ENCODE peak calls at places on chromosomes 7 and 10, in nine cellular contexts. One of them, this sample, is unnamed.

GRCh38 chr10:63173468-63174227 is 40.5 kb downstream of the NRBF2 start:
- DNase-seq in ovary: no peak
- DNase-seq in H9: no peak
- DNase-seq in thoracic aorta: no peak
- DNase-seq in lung: no peak
- DNase-seq in hepatocyte: no peak
- DNase-seq in MM.1S: peak; percentile 67
- DNase-seq in cardiac muscle cell: no peak
- DNase-seq in psoas muscle: no peak
- DNase-seq in this sample: no peak

GRCh38 chr10:96619803-96620773 is 33.3 kb upstream of the TM9SF3 start:
- DNase-seq in ovary: no peak
- DNase-seq in H9: no peak
- DNase-seq in thoracic aorta: no peak
- DNase-seq in lung: no peak
- DNase-seq in hepatocyte: no peak
- DNase-seq in MM.1S: no peak
- DNase-seq in cardiac muscle cell: peak; percentile 50
- DNase-seq in psoas muscle: no peak
- DNase-seq in this sample: no peak

GRCh38 chr7:20216637-20217036 is 547 bp downstream of the MACC1 start:
- DNase-seq in ovary: no peak
- DNase-seq in H9: no peak
- DNase-seq in thoracic aorta: no peak
- DNase-seq in lung: no peak
- DNase-seq in hepatocyte: no peak
- DNase-seq in MM.1S: no peak
- DNase-seq in cardiac muscle cell: no peak
- DNase-seq in psoas muscle: no peak
- DNase-seq in this sample: no peak

GRCh38 chr7:150781016-150781415 is 19.1 kb downstream of the TMEM176B start:
- DNase-seq in ovary: no peak
- DNase-seq in H9: no peak
- DNase-seq in thoracic aorta: no peak
- DNase-seq in lung: no peak
- DNase-seq in hepatocyte: no peak
- DNase-seq in MM.1S: no peak
- DNase-seq in cardiac muscle cell: peak; percentile 55
- DNase-seq in psoas muscle: no peak
- DNase-seq in this sample: no peak

GRCh38 chr7:39709768-39710291 is 86.5 kb downstream of the RALA start:
- DNase-seq in ovary: no peak
- DNase-seq in H9: no peak
- DNase-seq in thoracic aorta: no peak
- DNase-seq in lung: no peak
- DNase-seq in hepatocyte: peak; percentile 74
- DNase-seq in MM.1S: no peak
- DNase-seq in cardiac muscle cell: peak; percentile 95
- DNase-seq in psoas muscle: no peak
- DNase-seq in this sample: no peak

GRCh38 chr10:119290301-119291036 is 83.1 kb downstream of the GRK5 start:
- DNase-seq in ovary: no peak
- DNase-seq in H9: no peak
- DNase-seq in thoracic aorta: no peak
- DNase-seq in lung: no peak
- DNase-seq in hepatocyte: no peak
- DNase-seq in MM.1S: no peak
- DNase-seq in cardiac muscle cell: no peak
- DNase-seq in psoas muscle: no peak
- DNase-seq in this sample: no peak

GRCh38 chr7:28957064-28957821 is 887 bp downstream of the TRIL start:
- DNase-seq in ovary: peak; percentile 36
- DNase-seq in H9: peak; percentile 70
- DNase-seq in thoracic aorta: no peak
- DNase-seq in lung: peak; percentile 34
- DNase-seq in hepatocyte: peak; percentile 36
- DNase-seq in MM.1S: no peak
- DNase-seq in cardiac muscle cell: peak; percentile 50
- DNase-seq in psoas muscle: peak; percentile 64
- DNase-seq in this sample: no peak

GRCh38 chr10:88249450-88249849 is 333.7 kb downstream of the RNLS start:
- DNase-seq in ovary: no peak
- DNase-seq in H9: no peak
- DNase-seq in thoracic aorta: no peak
- DNase-seq in lung: no peak
- DNase-seq in hepatocyte: no peak
- DNase-seq in MM.1S: no peak
- DNase-seq in cardiac muscle cell: no peak
- DNase-seq in psoas muscle: no peak
- DNase-seq in this sample: no peak

GRCh38 chr7:50655490-50655889 is 90.3 kb upstream of the DDC start:
- DNase-seq in ovary: no peak
- DNase-seq in H9: no peak
- DNase-seq in thoracic aorta: no peak
- DNase-seq in lung: no peak
- DNase-seq in hepatocyte: no peak
- DNase-seq in MM.1S: no peak
- DNase-seq in cardiac muscle cell: no peak
- DNase-seq in psoas muscle: no peak
- DNase-seq in this sample: no peak

GRCh38 chr10:74292871-74293427 is 141.9 kb downstream of the ADK start:
- DNase-seq in ovary: no peak
- DNase-seq in H9: no peak
- DNase-seq in thoracic aorta: no peak
- DNase-seq in lung: no peak
- DNase-seq in hepatocyte: no peak
- DNase-seq in MM.1S: peak; percentile 31
- DNase-seq in cardiac muscle cell: peak; percentile 29
- DNase-seq in psoas muscle: no peak
- DNase-seq in this sample: no peak

GRCh38 chr10:52740913-52741675 is 31.5 kb downstream of the MBL2 start:
- DNase-seq in ovary: no peak
- DNase-seq in H9: peak; percentile 86
- DNase-seq in thoracic aorta: no peak
- DNase-seq in lung: no peak
- DNase-seq in hepatocyte: peak; percentile 55
- DNase-seq in MM.1S: peak; percentile 42
- DNase-seq in cardiac muscle cell: peak; percentile 62
- DNase-seq in psoas muscle: no peak
- DNase-seq in this sample: peak; percentile 32

GRCh38 chr7:93957767-93958166 is 36.2 kb downstream of the GNG11 start:
- DNase-seq in ovary: no peak
- DNase-seq in H9: no peak
- DNase-seq in thoracic aorta: no peak
- DNase-seq in lung: no peak
- DNase-seq in hepatocyte: no peak
- DNase-seq in MM.1S: peak; percentile 62
- DNase-seq in cardiac muscle cell: no peak
- DNase-seq in psoas muscle: no peak
- DNase-seq in this sample: no peak

GRCh38 chr10:33129181-33129928 is 171.3 kb upstream of the ITGB1 start:
- DNase-seq in ovary: no peak
- DNase-seq in H9: no peak
- DNase-seq in thoracic aorta: no peak
- DNase-seq in lung: no peak
- DNase-seq in hepatocyte: no peak
- DNase-seq in MM.1S: no peak
- DNase-seq in cardiac muscle cell: peak; percentile 94
- DNase-seq in psoas muscle: peak; percentile 61
- DNase-seq in this sample: peak; percentile 64

GRCh38 chr7:17299477-17299991 is 1.1 kb downstream of the AHR start:
- DNase-seq in ovary: no peak
- DNase-seq in H9: no peak
- DNase-seq in thoracic aorta: no peak
- DNase-seq in lung: no peak
- DNase-seq in hepatocyte: peak; percentile 15
- DNase-seq in MM.1S: peak; percentile 34
- DNase-seq in cardiac muscle cell: peak; percentile 55
- DNase-seq in psoas muscle: no peak
- DNase-seq in this sample: peak; percentile 4

DNA sequence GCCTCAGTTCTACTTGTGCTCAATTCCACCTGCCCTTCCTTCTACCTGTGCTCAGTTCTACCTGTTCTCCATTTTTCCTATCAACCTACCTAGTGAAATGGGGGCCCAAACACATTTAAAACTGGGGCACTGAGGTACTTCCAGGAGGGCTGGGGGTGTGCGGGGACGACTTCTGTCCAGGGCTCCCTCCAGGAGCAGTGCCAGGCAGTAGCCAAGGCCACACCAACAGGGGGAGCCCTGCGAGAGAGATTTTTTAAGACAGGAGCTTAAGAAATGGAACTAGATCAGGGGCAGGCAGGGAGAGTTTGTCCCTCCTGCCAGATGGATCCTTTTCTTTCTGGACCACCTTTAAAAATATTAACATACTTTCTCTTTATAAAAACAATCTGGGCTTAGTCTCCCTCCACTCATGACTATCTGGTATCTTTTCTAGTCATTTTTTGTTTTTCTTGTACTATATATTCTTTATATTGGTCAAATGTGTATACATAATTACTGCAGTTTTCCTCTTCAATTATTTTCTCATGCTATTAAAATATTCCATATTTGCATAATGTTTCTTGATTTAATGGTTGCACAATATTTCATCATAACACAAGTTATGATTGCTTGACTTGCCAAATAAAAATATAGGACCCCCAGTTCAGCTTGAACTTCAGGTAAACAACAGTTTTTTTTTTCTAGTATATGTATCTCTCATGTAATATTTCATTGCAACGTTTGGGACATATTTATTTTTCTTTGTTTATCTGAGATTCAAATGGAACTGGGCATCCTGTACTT is 47.3 kb upstream of the INSYN2A start:
- DNase-seq in ovary: no peak
- DNase-seq in H9: peak; percentile 68
- DNase-seq in thoracic aorta: no peak
- DNase-seq in lung: no peak
- DNase-seq in hepatocyte: peak; percentile 48
- DNase-seq in MM.1S: peak; percentile 7
- DNase-seq in cardiac muscle cell: peak; percentile 52
- DNase-seq in psoas muscle: no peak
- DNase-seq in this sample: peak; percentile 51
- TF ChIP-seq CTCF in ovary: no peak
- TF ChIP-seq CTCF in H9: peak; percentile 88
- TF ChIP-seq CTCF in thoracic aorta: no peak
- TF ChIP-seq CTCF in lung: no peak
- TF ChIP-seq CTCF in hepatocyte: peak; percentile 49
- TF ChIP-seq CTCF in MM.1S: peak; percentile 29
- TF ChIP-seq CTCF in cardiac muscle cell: peak; percentile 75
- TF ChIP-seq CTCF in psoas muscle: no peak
- TF ChIP-seq CTCF in this sample: peak; percentile 21

DNA sequence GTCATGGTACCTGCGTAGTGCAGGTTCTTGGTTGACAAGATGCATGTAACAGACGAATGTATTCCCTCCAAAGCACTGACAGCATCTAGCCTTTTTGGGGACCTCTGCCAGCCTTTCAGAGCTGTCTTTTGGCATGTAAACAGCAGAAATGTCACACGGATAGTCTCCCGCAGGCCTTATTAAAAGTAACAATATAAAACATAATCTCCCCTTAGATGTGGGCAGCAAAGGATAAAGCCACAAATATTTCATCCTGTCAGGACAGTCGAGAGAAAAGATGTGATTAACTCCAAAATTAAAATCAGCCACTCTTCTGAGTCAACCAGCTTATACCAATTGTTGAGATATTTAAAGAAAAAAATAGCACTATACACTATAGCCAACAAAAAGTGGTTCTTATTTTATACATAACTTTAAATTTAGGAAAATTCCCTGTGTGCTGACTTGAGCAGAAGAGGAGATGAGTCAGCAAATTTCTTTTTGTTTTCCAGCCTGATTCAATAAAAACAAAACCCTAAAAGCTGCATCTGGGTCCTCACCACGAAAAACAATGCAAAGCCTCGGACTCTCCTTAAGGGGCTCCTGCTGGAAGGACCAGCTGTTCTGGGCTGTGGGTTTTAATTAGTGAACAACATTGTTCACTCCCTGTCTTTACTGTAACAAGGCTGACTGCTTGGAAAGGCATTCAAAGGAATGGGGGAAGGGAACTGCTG is 240.3 kb downstream of the ADAM12 start:
- DNase-seq in ovary: no peak
- DNase-seq in H9: no peak
- DNase-seq in thoracic aorta: no peak
- DNase-seq in lung: no peak
- DNase-seq in hepatocyte: no peak
- DNase-seq in MM.1S: no peak
- DNase-seq in cardiac muscle cell: peak; percentile 69
- DNase-seq in psoas muscle: no peak
- DNase-seq in this sample: no peak
- H3K27ac ChIP-seq in ovary: no peak overlapping the region
- H3K27ac ChIP-seq in H9: no peak overlapping the region
- H3K27ac ChIP-seq in thoracic aorta: no peak overlapping the region
- H3K27ac ChIP-seq in lung: no peak overlapping the region
- H3K27ac ChIP-seq in hepatocyte: peak overlapping the region; percentile 38
- H3K27ac ChIP-seq in MM.1S: no peak overlapping the region
- H3K27ac ChIP-seq in cardiac muscle cell: no peak overlapping the region
- H3K27ac ChIP-seq in psoas muscle: no peak overlapping the region
- H3K27ac ChIP-seq in this sample: no peak overlapping the region

DNA sequence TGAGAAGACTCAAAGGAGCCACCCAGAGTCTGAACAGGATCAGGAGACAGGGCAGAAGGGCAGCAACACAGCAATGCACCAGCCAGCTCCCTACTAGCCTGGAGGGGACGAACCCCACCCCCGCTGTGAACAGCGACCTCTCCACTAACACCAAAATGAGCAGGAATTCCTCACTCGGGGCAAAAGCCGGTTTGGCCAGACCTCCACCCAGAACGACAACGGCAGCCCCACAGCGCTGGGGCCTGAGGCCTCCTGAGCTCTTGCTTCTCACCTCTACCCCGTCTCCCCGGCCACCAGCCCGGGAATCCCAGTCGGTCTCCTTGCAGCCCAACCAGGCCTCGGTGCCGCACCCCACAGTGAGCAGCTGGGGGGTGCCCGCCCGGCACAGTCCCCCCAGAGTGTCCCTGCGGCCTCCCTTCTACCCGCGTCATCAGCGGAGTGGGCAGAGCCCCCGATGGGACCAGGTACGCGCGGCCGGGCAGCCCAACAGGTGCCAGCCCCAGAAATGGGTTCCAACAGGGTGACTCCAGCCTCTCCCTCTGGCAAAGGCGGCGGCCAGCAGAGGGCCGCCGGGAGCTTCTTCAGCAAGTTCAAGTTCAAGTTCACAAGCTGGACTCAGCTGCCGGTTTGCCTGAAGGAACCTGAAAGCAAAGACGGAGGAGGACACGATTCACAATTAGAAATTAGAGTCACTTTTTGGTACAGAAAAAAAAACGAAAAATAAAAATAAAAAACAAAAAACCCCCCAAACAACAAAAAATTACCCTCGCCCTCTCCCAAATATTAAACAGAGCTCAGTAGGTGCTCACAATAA is 129.0 kb downstream of the MARCHF5 start:
- DNase-seq in ovary: peak; percentile 57
- DNase-seq in H9: peak; percentile 80
- DNase-seq in thoracic aorta: no peak
- DNase-seq in lung: peak; percentile 45
- DNase-seq in hepatocyte: peak; percentile 42
- DNase-seq in MM.1S: no peak
- DNase-seq in cardiac muscle cell: peak; percentile 63
- DNase-seq in psoas muscle: peak; percentile 58
- DNase-seq in this sample: no peak
- TF ChIP-seq CTCF in ovary: no peak
- TF ChIP-seq CTCF in H9: peak; percentile 52
- TF ChIP-seq CTCF in thoracic aorta: peak; percentile 28
- TF ChIP-seq CTCF in lung: no peak
- TF ChIP-seq CTCF in hepatocyte: peak; percentile 35
- TF ChIP-seq CTCF in MM.1S: no peak
- TF ChIP-seq CTCF in cardiac muscle cell: peak; percentile 67
- TF ChIP-seq CTCF in psoas muscle: peak; percentile 51
- TF ChIP-seq CTCF in this sample: no peak

GRCh38 chr7:75986147-75986781 is 8.1 kb downstream of the TMEM120A start:
- DNase-seq in ovary: peak; percentile 28
- DNase-seq in H9: no peak
- DNase-seq in thoracic aorta: no peak
- DNase-seq in lung: no peak
- DNase-seq in hepatocyte: peak; percentile 6
- DNase-seq in MM.1S: no peak
- DNase-seq in cardiac muscle cell: no peak
- DNase-seq in psoas muscle: peak; percentile 54
- DNase-seq in this sample: no peak
- H3K27ac ChIP-seq in ovary: peak overlapping the region; percentile 38
- H3K27ac ChIP-seq in H9: no peak overlapping the region
- H3K27ac ChIP-seq in thoracic aorta: no peak overlapping the region
- H3K27ac ChIP-seq in lung: no peak overlapping the region
- H3K27ac ChIP-seq in hepatocyte: no peak overlapping the region
- H3K27ac ChIP-seq in MM.1S: no peak overlapping the region
- H3K27ac ChIP-seq in cardiac muscle cell: no peak overlapping the region
- H3K27ac ChIP-seq in psoas muscle: peak overlapping the region; percentile 9
- H3K27ac ChIP-seq in this sample: peak overlapping the region; percentile 37

This sample was measured in RWPE1.